ENCODE peak calls at places on chromosomes 12 and 14, in eight cellular contexts. One of them, this sample, is unnamed.

GRCh38 chr12:110141389-110141788 is 17.2 kb downstream of the IFT81 start:
- DNase-seq in esophagus squamous epithelium: no peak
- DNase-seq in lung: no peak
- DNase-seq in pancreas: no peak
- DNase-seq in B cell: no peak
- DNase-seq in foreskin fibroblast: peak
- DNase-seq in WERI-Rb-1: peak
- DNase-seq in RWPE1: no peak
- DNase-seq in this sample: no peak

GRCh38 chr14:28635387-28635786 is 131.2 kb upstream of the FOXG1 start:
- DNase-seq in esophagus squamous epithelium: no peak
- DNase-seq in lung: no peak
- DNase-seq in pancreas: no peak
- DNase-seq in B cell: peak
- DNase-seq in foreskin fibroblast: no peak
- DNase-seq in WERI-Rb-1: no peak
- DNase-seq in RWPE1: no peak
- DNase-seq in this sample: no peak

GRCh38 chr12:94730846-94731245 is 80.5 kb upstream of the TMCC3 start:
- DNase-seq in esophagus squamous epithelium: no peak
- DNase-seq in lung: no peak
- DNase-seq in pancreas: no peak
- DNase-seq in B cell: no peak
- DNase-seq in foreskin fibroblast: no peak
- DNase-seq in WERI-Rb-1: no peak
- DNase-seq in RWPE1: no peak
- DNase-seq in this sample: no peak

GRCh38 chr12:47066278-47067048 is 13.0 kb upstream of the PCED1B start:
- DNase-seq in esophagus squamous epithelium: no peak
- DNase-seq in lung: no peak
- DNase-seq in pancreas: no peak
- DNase-seq in B cell: no peak
- DNase-seq in foreskin fibroblast: no peak
- DNase-seq in WERI-Rb-1: no peak
- DNase-seq in RWPE1: no peak
- DNase-seq in this sample: no peak

GRCh38 chr12:14982562-14982961 is 9.7 kb downstream of the PDE6H start:
- DNase-seq in esophagus squamous epithelium: no peak
- DNase-seq in lung: no peak
- DNase-seq in pancreas: no peak
- DNase-seq in B cell: no peak
- DNase-seq in foreskin fibroblast: no peak
- DNase-seq in WERI-Rb-1: no peak
- DNase-seq in RWPE1: no peak
- DNase-seq in this sample: no peak

GRCh38 chr14:90644882-90645281 is 171.3 kb downstream of the TTC7B start:
- DNase-seq in esophagus squamous epithelium: no peak
- DNase-seq in lung: no peak
- DNase-seq in pancreas: no peak
- DNase-seq in B cell: no peak
- DNase-seq in foreskin fibroblast: peak
- DNase-seq in WERI-Rb-1: no peak
- DNase-seq in RWPE1: no peak
- DNase-seq in this sample: no peak

GRCh38 chr12:53994268-53994690 is 5.7 kb upstream of the HOXC9 start:
- DNase-seq in esophagus squamous epithelium: no peak
- DNase-seq in lung: no peak
- DNase-seq in pancreas: no peak
- DNase-seq in B cell: no peak
- DNase-seq in foreskin fibroblast: no peak
- DNase-seq in WERI-Rb-1: no peak
- DNase-seq in RWPE1: no peak
- DNase-seq in this sample: no peak

GRCh38 chr14:74963705-74964271 is 8.4 kb upstream of the PGF start:
- DNase-seq in esophagus squamous epithelium: no peak
- DNase-seq in lung: no peak
- DNase-seq in pancreas: no peak
- DNase-seq in B cell: no peak
- DNase-seq in foreskin fibroblast: no peak
- DNase-seq in WERI-Rb-1: peak
- DNase-seq in RWPE1: no peak
- DNase-seq in this sample: no peak

GRCh38 chr12:50923361-50924130 is 28.8 kb upstream of the HIGD1C start:
- DNase-seq in esophagus squamous epithelium: no peak
- DNase-seq in lung: no peak
- DNase-seq in pancreas: no peak
- DNase-seq in B cell: peak
- DNase-seq in foreskin fibroblast: no peak
- DNase-seq in WERI-Rb-1: no peak
- DNase-seq in RWPE1: no peak
- DNase-seq in this sample: no peak

GRCh38 chr14:99188721-99189120 is 83.3 kb downstream of the BCL11B start:
- DNase-seq in esophagus squamous epithelium: no peak
- DNase-seq in lung: no peak
- DNase-seq in pancreas: no peak
- DNase-seq in B cell: no peak
- DNase-seq in foreskin fibroblast: no peak
- DNase-seq in WERI-Rb-1: no peak
- DNase-seq in RWPE1: no peak
- DNase-seq in this sample: no peak

DNA sequence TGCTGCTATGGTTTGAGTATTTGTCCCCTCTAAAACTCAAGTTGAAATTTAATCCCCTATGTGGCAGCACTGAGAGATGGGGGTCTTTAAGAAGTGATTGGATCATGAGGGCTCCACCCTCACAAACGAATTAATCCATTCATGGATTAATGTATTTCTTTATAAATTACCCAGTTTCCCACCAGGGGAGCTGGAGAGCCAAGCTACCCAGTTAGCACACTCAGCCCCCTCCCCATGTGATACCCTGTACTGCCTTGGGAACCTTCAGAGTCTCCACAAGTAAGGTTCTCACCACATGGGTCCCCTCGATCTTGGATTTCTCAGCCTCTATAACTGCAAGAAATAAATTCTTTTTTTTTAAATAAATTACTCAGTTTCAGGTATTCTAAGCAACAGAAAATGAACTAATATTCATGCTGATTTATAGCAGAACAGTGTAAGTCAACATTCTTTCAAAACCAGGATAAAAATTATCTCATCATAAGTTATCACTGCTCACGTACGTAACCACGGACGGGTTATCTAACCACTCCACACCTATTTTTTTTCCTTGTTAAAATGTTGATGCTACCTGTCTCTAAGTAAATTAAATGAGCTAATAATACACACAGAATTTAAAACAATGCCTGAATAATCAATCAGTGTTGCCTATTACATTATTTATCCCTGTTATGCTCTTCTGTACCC is 3.6 kb downstream of the NAP1L1 start:
- DNase-seq in esophagus squamous epithelium: no peak
- DNase-seq in lung: no peak
- DNase-seq in pancreas: no peak
- DNase-seq in B cell: peak
- DNase-seq in foreskin fibroblast: no peak
- DNase-seq in WERI-Rb-1: peak
- DNase-seq in RWPE1: no peak
- DNase-seq in this sample: no peak
- TF ChIP-seq CTCF in esophagus squamous epithelium: no peak
- TF ChIP-seq CTCF in lung: no peak
- TF ChIP-seq CTCF in pancreas: no peak
- TF ChIP-seq CTCF in B cell: peak
- TF ChIP-seq CTCF in foreskin fibroblast: peak
- TF ChIP-seq CTCF in WERI-Rb-1: peak
- TF ChIP-seq CTCF in RWPE1: no peak
- TF ChIP-seq CTCF in this sample: no peak

DNA sequence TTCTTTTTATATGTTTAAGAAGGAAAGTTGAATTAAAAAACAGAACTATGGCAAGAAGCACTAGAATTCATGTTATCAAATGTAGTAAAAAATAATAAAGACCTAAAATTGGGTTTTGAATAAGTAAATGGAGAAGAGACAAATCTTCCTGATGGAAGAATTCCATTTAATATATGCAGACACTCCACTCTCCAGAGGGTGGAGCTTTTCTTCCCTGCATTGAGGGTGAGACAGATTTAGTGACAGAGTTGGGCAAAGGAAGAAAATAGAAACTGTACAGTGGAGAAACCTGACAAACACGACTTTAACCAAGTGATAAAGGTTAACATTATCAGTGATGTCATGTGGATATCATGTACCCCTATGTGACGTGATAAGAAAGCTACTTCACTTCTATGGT is 217.6 kb downstream of the PRKD1 start:
- DNase-seq in esophagus squamous epithelium: no peak
- DNase-seq in lung: no peak
- DNase-seq in pancreas: no peak
- DNase-seq in B cell: no peak
- DNase-seq in foreskin fibroblast: no peak
- DNase-seq in WERI-Rb-1: no peak
- DNase-seq in RWPE1: no peak
- DNase-seq in this sample: no peak
- TF ChIP-seq CTCF in esophagus squamous epithelium: no peak
- TF ChIP-seq CTCF in lung: no peak
- TF ChIP-seq CTCF in pancreas: no peak
- TF ChIP-seq CTCF in B cell: no peak
- TF ChIP-seq CTCF in foreskin fibroblast: peak
- TF ChIP-seq CTCF in WERI-Rb-1: peak
- TF ChIP-seq CTCF in RWPE1: no peak
- TF ChIP-seq CTCF in this sample: no peak

GRCh38 chr12:57112492-57113294 is 1.5 kb upstream of the STAT6 start:
- DNase-seq in esophagus squamous epithelium: no peak
- DNase-seq in lung: no peak
- DNase-seq in pancreas: no peak
- DNase-seq in B cell: no peak
- DNase-seq in foreskin fibroblast: no peak
- DNase-seq in WERI-Rb-1: peak
- DNase-seq in RWPE1: no peak
- DNase-seq in this sample: no peak

GRCh38 chr12:57111046-57111698 is at the start of gene STAT6:
- DNase-seq in esophagus squamous epithelium: peak
- DNase-seq in lung: peak
- DNase-seq in pancreas: no peak
- DNase-seq in B cell: peak
- DNase-seq in foreskin fibroblast: peak
- DNase-seq in WERI-Rb-1: peak
- DNase-seq in RWPE1: peak
- DNase-seq in this sample: peak

GRCh38 chr12:57107456-57107855 is 3.7 kb downstream of the STAT6 start:
- DNase-seq in esophagus squamous epithelium: no peak
- DNase-seq in lung: no peak
- DNase-seq in pancreas: no peak
- DNase-seq in B cell: no peak
- DNase-seq in foreskin fibroblast: no peak
- DNase-seq in WERI-Rb-1: no peak
- DNase-seq in RWPE1: no peak
- DNase-seq in this sample: no peak

GRCh38 chr12:57109207-57110160 is 1.7 kb downstream of the STAT6 start:
- DNase-seq in esophagus squamous epithelium: no peak
- DNase-seq in lung: no peak
- DNase-seq in pancreas: no peak
- DNase-seq in B cell: no peak
- DNase-seq in foreskin fibroblast: no peak
- DNase-seq in WERI-Rb-1: no peak
- DNase-seq in RWPE1: no peak
- DNase-seq in this sample: peak

DNA sequence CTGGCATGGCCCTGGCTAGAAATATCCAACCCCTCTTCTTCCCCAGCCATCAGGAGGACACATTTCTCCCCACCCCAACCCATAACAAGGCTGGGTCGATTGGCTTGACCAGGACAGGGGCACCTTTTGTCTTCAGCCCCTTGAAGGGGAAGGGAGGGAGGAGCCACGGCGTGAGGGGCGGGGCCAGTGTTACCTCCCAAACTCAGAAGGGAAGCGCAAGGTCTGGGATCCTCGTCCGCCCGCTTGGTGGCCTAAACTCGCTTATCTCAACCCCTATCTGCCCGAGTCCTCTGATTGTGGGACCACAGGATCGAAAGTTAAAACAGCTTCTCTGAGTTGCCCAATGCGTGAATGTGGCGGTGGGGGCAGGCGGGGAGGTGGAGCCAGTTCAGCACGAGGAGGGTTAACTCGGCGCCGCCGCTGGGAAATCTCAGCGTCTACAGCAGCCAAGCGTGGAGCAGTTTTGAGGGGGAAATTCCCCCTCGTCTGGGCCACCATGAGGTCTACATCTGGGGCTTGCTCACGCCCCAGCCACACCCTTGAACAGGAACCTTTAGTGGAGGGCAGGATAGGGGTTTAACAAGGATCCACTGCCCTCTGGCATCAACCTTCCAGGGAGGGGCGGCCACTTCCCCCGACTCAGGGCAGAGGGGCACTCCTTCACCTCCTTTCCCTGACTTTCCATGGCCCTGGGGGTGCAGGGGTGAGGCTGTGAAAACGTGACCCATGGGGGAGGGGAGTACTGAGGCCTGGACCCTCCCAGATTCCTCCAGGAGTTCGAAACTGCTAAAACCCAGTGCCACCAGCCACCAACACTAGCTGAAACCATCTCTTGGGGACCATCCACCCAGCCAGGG is 745 bp downstream of the STAT6 start:
- DNase-seq in esophagus squamous epithelium: no peak
- DNase-seq in lung: peak
- DNase-seq in pancreas: no peak
- DNase-seq in B cell: peak
- DNase-seq in foreskin fibroblast: peak
- DNase-seq in WERI-Rb-1: no peak
- DNase-seq in RWPE1: peak
- DNase-seq in this sample: peak
- TF ChIP-seq CTCF in esophagus squamous epithelium: no peak
- TF ChIP-seq CTCF in lung: no peak
- TF ChIP-seq CTCF in pancreas: no peak
- TF ChIP-seq CTCF in B cell: no peak
- TF ChIP-seq CTCF in foreskin fibroblast: no peak
- TF ChIP-seq CTCF in WERI-Rb-1: no peak
- TF ChIP-seq CTCF in RWPE1: no peak
- TF ChIP-seq CTCF in this sample: no peak

GRCh38 chr14:65937804-65938316 is 525.3 kb downstream of the FUT8 start:
- DNase-seq in esophagus squamous epithelium: no peak
- DNase-seq in lung: no peak
- DNase-seq in pancreas: no peak
- DNase-seq in B cell: no peak
- DNase-seq in foreskin fibroblast: no peak
- DNase-seq in WERI-Rb-1: no peak
- DNase-seq in RWPE1: no peak
- DNase-seq in this sample: no peak

GRCh38 chr14:65941091-65941490 is 528.6 kb downstream of the FUT8 start:
- DNase-seq in esophagus squamous epithelium: no peak
- DNase-seq in lung: no peak
- DNase-seq in pancreas: no peak
- DNase-seq in B cell: no peak
- DNase-seq in foreskin fibroblast: no peak
- DNase-seq in WERI-Rb-1: no peak
- DNase-seq in RWPE1: no peak
- DNase-seq in this sample: no peak

GRCh38 chr14:65939184-65939583 is 526.7 kb downstream of the FUT8 start:
- DNase-seq in esophagus squamous epithelium: no peak
- DNase-seq in lung: no peak
- DNase-seq in pancreas: no peak
- DNase-seq in B cell: no peak
- DNase-seq in foreskin fibroblast: no peak
- DNase-seq in WERI-Rb-1: no peak
- DNase-seq in RWPE1: no peak
- DNase-seq in this sample: no peak

GRCh38 chr14:65938738-65939137 is 526.2 kb downstream of the FUT8 start:
- DNase-seq in esophagus squamous epithelium: no peak
- DNase-seq in lung: no peak
- DNase-seq in pancreas: no peak
- DNase-seq in B cell: no peak
- DNase-seq in foreskin fibroblast: no peak
- DNase-seq in WERI-Rb-1: no peak
- DNase-seq in RWPE1: no peak
- DNase-seq in this sample: no peak

GRCh38 chr14:65940056-65940735 is 527.7 kb downstream of the FUT8 start:
- DNase-seq in esophagus squamous epithelium: no peak
- DNase-seq in lung: no peak
- DNase-seq in pancreas: no peak
- DNase-seq in B cell: peak
- DNase-seq in foreskin fibroblast: no peak
- DNase-seq in WERI-Rb-1: peak
- DNase-seq in RWPE1: peak
- DNase-seq in this sample: peak
- TF ChIP-seq CTCF in esophagus squamous epithelium: no peak
- TF ChIP-seq CTCF in lung: no peak
- TF ChIP-seq CTCF in pancreas: no peak
- TF ChIP-seq CTCF in B cell: no peak
- TF ChIP-seq CTCF in foreskin fibroblast: no peak
- TF ChIP-seq CTCF in WERI-Rb-1: peak
- TF ChIP-seq CTCF in RWPE1: no peak
- TF ChIP-seq CTCF in this sample: peak